ENCODE peak calls at places on chromosomes 12 and 14, in six cellular contexts. One of them, this sample, is unnamed. For H3K9me3 and H3K36me3, the result is how much of the 10 kb centered on the place peaks cover.

GRCh38 chr14:95833429-95833828 is 43.2 kb upstream of the TUNAR start:
- DNase-seq in pancreas: no peak
- DNase-seq in psoas muscle: no peak
- DNase-seq in IMR-90: no peak
- DNase-seq in aorta: no peak
- DNase-seq in Panc1: no peak
- DNase-seq in this sample: no peak

GRCh38 chr14:20631023-20631820 is 10.3 kb downstream of the OR6S1 start:
- DNase-seq in pancreas: peak
- DNase-seq in psoas muscle: no peak
- DNase-seq in IMR-90: peak
- DNase-seq in aorta: no peak
- DNase-seq in Panc1: no peak
- DNase-seq in this sample: no peak

GRCh38 chr12:13215056-13215455 is 18.5 kb downstream of the EMP1 start:
- DNase-seq in pancreas: no peak
- DNase-seq in psoas muscle: no peak
- DNase-seq in IMR-90: no peak
- DNase-seq in aorta: no peak
- DNase-seq in Panc1: no peak
- DNase-seq in this sample: no peak

GRCh38 chr14:81559385-81559784 is 25.7 kb upstream of the SEL1L start:
- DNase-seq in pancreas: no peak
- DNase-seq in psoas muscle: no peak
- DNase-seq in IMR-90: no peak
- DNase-seq in aorta: no peak
- DNase-seq in Panc1: no peak
- DNase-seq in this sample: no peak

GRCh38 chr12:53714004-53714403 is 13.2 kb downstream of the CALCOCO1 start:
- DNase-seq in pancreas: no peak
- DNase-seq in psoas muscle: no peak
- DNase-seq in IMR-90: no peak
- DNase-seq in aorta: no peak
- DNase-seq in Panc1: no peak
- DNase-seq in this sample: no peak

GRCh38 chr12:110844551-110845395 is 2.0 kb upstream of the CCDC63 start:
- DNase-seq in pancreas: no peak
- DNase-seq in psoas muscle: peak
- DNase-seq in IMR-90: no peak
- DNase-seq in aorta: peak
- DNase-seq in Panc1: no peak
- DNase-seq in this sample: peak

GRCh38 chr12:90543841-90544240 is 411.1 kb downstream of the CCER1 start:
- DNase-seq in pancreas: no peak
- DNase-seq in psoas muscle: no peak
- DNase-seq in IMR-90: peak
- DNase-seq in aorta: no peak
- DNase-seq in Panc1: no peak
- DNase-seq in this sample: no peak

GRCh38 chr14:50039734-50040400 is 76.5 kb downstream of the VCPKMT start:
- DNase-seq in pancreas: no peak
- DNase-seq in psoas muscle: no peak
- DNase-seq in IMR-90: no peak
- DNase-seq in aorta: no peak
- DNase-seq in Panc1: no peak
- DNase-seq in this sample: no peak

GRCh38 chr14:94079891-94080605 is 954 bp downstream of the DDX24 start:
- DNase-seq in pancreas: no peak
- DNase-seq in psoas muscle: no peak
- DNase-seq in IMR-90: peak
- DNase-seq in aorta: no peak
- DNase-seq in Panc1: no peak
- DNase-seq in this sample: no peak

GRCh38 chr12:79375050-79375449 is 315.7 kb downstream of the PAWR start:
- DNase-seq in pancreas: no peak
- DNase-seq in psoas muscle: no peak
- DNase-seq in IMR-90: no peak
- DNase-seq in aorta: no peak
- DNase-seq in Panc1: no peak
- DNase-seq in this sample: no peak

GRCh38 chr12:79381246-79382208 is 309.2 kb downstream of the PAWR start:
- DNase-seq in pancreas: no peak
- DNase-seq in psoas muscle: no peak
- DNase-seq in IMR-90: no peak
- DNase-seq in aorta: no peak
- DNase-seq in Panc1: no peak
- DNase-seq in this sample: no peak

GRCh38 chr12:79384551-79384950 is 306.2 kb downstream of the PAWR start:
- DNase-seq in pancreas: no peak
- DNase-seq in psoas muscle: no peak
- DNase-seq in IMR-90: no peak
- DNase-seq in aorta: no peak
- DNase-seq in Panc1: no peak
- DNase-seq in this sample: no peak

GRCh38 chr12:79378496-79378895 is 312.3 kb downstream of the PAWR start:
- DNase-seq in pancreas: no peak
- DNase-seq in psoas muscle: no peak
- DNase-seq in IMR-90: peak
- DNase-seq in aorta: no peak
- DNase-seq in Panc1: no peak
- DNase-seq in this sample: no peak

GRCh38 chr12:79380402-79380801 is 310.4 kb downstream of the PAWR start:
- DNase-seq in pancreas: no peak
- DNase-seq in psoas muscle: no peak
- DNase-seq in IMR-90: no peak
- DNase-seq in aorta: no peak
- DNase-seq in Panc1: no peak
- DNase-seq in this sample: no peak
- H3K9me3 ChIP-seq in pancreas: under half
- H3K9me3 ChIP-seq in psoas muscle: under half
- H3K9me3 ChIP-seq in IMR-90: under half
- H3K9me3 ChIP-seq in aorta: under half
- H3K9me3 ChIP-seq in Panc1: under half
- H3K9me3 ChIP-seq in this sample: under half

DNA sequence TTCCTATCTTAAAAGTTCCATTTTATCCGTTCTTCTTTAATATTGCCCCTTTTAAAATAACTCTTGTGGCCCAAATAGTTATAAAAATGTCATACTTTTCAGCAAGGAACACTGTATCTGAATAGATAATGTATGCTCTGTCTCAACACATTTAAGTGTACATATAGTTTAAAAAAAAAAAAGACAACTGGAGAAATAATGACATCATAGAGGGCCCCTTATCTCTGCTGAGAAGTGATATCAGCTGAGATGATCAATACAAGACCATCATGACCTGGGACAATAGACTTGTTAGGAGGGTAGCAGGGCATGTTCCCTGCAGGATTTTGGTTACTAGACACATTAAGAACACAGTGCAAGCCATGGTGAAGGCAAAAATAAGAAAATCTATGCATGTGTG is 77.5 kb downstream of the PEBP1 start:
- DNase-seq in pancreas: no peak
- DNase-seq in psoas muscle: no peak
- DNase-seq in IMR-90: no peak
- DNase-seq in aorta: no peak
- DNase-seq in Panc1: no peak
- DNase-seq in this sample: no peak
- H3K36me3 ChIP-seq in pancreas: under half
- H3K36me3 ChIP-seq in psoas muscle: under half
- H3K36me3 ChIP-seq in IMR-90: under half
- H3K36me3 ChIP-seq in aorta: under half
- H3K36me3 ChIP-seq in Panc1: under half
- H3K36me3 ChIP-seq in this sample: under half

GRCh38 chr14:105492051-105492965 is 1.3 kb downstream of the TEDC1 start:
- DNase-seq in pancreas: peak
- DNase-seq in psoas muscle: peak
- DNase-seq in IMR-90: no peak
- DNase-seq in aorta: peak
- DNase-seq in Panc1: no peak
- DNase-seq in this sample: no peak
- H3K9me3 ChIP-seq in pancreas: under half
- H3K9me3 ChIP-seq in psoas muscle: under half
- H3K9me3 ChIP-seq in IMR-90: under half
- H3K9me3 ChIP-seq in aorta: under half
- H3K9me3 ChIP-seq in Panc1: under half
- H3K9me3 ChIP-seq in this sample: under half

DNA sequence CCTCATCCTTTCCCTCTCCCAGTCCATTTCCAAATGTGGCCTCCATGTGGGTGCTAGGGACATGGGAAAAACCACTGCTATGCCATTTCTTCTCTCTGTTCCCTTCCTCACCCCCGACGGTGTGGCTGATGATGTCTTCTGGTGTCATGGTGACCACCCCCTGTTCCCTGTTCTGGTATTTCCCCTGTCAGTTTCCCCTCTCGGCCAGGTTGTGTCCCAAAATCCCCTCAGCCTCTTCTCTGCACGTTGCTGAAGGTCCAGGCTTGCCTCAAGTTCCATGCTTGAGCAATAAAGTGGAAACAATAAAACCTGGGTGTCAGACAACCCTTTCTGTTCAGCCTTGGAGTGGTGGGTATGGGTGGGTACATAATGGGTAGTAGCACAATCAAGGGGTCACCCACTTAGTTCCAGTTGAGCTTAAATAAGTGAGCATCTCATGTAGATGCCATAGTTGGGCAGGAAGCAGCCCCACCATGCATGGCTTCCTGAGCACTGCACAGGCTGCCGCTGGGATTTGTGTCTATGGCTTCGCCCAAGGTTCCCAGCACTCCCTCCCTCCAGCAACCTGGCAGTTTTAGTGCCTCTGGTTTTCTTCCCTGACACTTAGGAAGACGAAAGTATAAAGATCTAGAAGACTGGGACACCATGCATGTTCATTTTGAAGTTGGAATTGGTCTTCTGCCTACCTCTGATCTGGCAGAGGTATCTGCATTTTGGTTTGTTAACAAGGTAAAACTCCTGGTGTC is 8.7 kb upstream of the ITFG2 start:
- DNase-seq in pancreas: no peak
- DNase-seq in psoas muscle: no peak
- DNase-seq in IMR-90: no peak
- DNase-seq in aorta: no peak
- DNase-seq in Panc1: no peak
- DNase-seq in this sample: no peak
- H3K36me3 ChIP-seq in pancreas: half or more
- H3K36me3 ChIP-seq in psoas muscle: under half
- H3K36me3 ChIP-seq in IMR-90: under half
- H3K36me3 ChIP-seq in aorta: under half
- H3K36me3 ChIP-seq in Panc1: under half
- H3K36me3 ChIP-seq in this sample: half or more

GRCh38 chr14:72701610-72702009 is 192.3 kb downstream of the DPF3 start:
- DNase-seq in pancreas: no peak
- DNase-seq in psoas muscle: no peak
- DNase-seq in IMR-90: peak
- DNase-seq in aorta: no peak
- DNase-seq in Panc1: no peak
- DNase-seq in this sample: peak
- H3K9me3 ChIP-seq in pancreas: under half
- H3K9me3 ChIP-seq in psoas muscle: under half
- H3K9me3 ChIP-seq in IMR-90: under half
- H3K9me3 ChIP-seq in aorta: under half
- H3K9me3 ChIP-seq in Panc1: under half
- H3K9me3 ChIP-seq in this sample: under half

GRCh38 chr12:2578191-2578590 is 216.6 kb upstream of the FKBP4 start:
- DNase-seq in pancreas: no peak
- DNase-seq in psoas muscle: no peak
- DNase-seq in IMR-90: no peak
- DNase-seq in aorta: no peak
- DNase-seq in Panc1: no peak
- DNase-seq in this sample: no peak
- H3K36me3 ChIP-seq in pancreas: under half
- H3K36me3 ChIP-seq in psoas muscle: under half
- H3K36me3 ChIP-seq in IMR-90: under half
- H3K36me3 ChIP-seq in aorta: under half
- H3K36me3 ChIP-seq in Panc1: under half
- H3K36me3 ChIP-seq in this sample: under half

DNA sequence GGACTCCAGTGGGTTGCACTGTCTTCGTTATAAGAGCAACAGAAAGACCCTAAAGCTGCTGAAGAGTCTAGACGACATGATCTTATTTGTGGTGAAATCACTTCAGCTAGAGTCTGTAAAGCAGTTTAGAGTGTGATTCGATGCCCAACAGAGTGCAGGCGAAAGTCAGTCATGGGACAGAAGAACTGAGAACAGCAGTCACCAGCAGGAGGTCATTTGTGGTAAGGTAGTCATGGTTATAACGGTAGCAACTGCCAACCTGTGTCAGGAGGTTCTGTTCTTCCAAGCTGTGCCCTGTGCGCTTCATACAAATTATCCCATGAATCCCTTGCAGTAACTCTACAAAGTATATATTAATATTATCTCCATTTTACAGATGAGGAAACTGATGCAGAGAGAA is 954.1 kb downstream of the AACS start:
- DNase-seq in pancreas: no peak
- DNase-seq in psoas muscle: no peak
- DNase-seq in IMR-90: no peak
- DNase-seq in aorta: no peak
- DNase-seq in Panc1: no peak
- DNase-seq in this sample: no peak
- H3K9me3 ChIP-seq in pancreas: under half
- H3K9me3 ChIP-seq in psoas muscle: under half
- H3K9me3 ChIP-seq in IMR-90: under half
- H3K9me3 ChIP-seq in aorta: under half
- H3K9me3 ChIP-seq in Panc1: under half
- H3K9me3 ChIP-seq in this sample: under half

This sample was measured in heart left ventricle.